ENCODE peak calls at places on chromosomes 11 and 22, in ten cellular contexts. One of them, this sample, is unnamed. For H3K4me1 and H3K36me3, the result is how much of the 10 kb centered on the place peaks cover.

GRCh38 chr22:29635734-29636357 is 32.4 kb downstream of the NF2 start:
- DNase-seq in upper lobe of right lung: no peak
- DNase-seq in osteoblast: no peak
- DNase-seq in heart right ventricle: no peak
- DNase-seq in lower lobe of right lung: no peak
- DNase-seq in kidney: no peak
- DNase-seq in left ventricle myocardium inferior: no peak
- DNase-seq in ovary: no peak
- DNase-seq in right lobe of liver: no peak
- DNase-seq in colonic mucosa: no peak
- DNase-seq in this sample: no peak

GRCh38 chr11:2312232-2313042 is 10.6 kb downstream of the TSPAN32 start:
- DNase-seq in upper lobe of right lung: peak
- DNase-seq in left ventricle myocardium inferior: no peak
- DNase-seq in ovary: peak
- DNase-seq in osteoblast: peak
- DNase-seq in kidney: peak
- DNase-seq in right lobe of liver: peak
- DNase-seq in lower lobe of right lung: peak
- DNase-seq in heart right ventricle: no peak
- DNase-seq in colonic mucosa: no peak
- DNase-seq in this sample: no peak

GRCh38 chr11:13861411-13861810 is 101.1 kb upstream of the SPON1 start:
- DNase-seq in upper lobe of right lung: no peak
- DNase-seq in colonic mucosa: no peak
- DNase-seq in osteoblast: no peak
- DNase-seq in lower lobe of right lung: no peak
- DNase-seq in heart right ventricle: no peak
- DNase-seq in right lobe of liver: no peak
- DNase-seq in ovary: no peak
- DNase-seq in left ventricle myocardium inferior: no peak
- DNase-seq in kidney: no peak
- DNase-seq in this sample: no peak

GRCh38 chr11:37973926-37974325 is 1375.9 kb upstream of the RAG2 start:
- DNase-seq in right lobe of liver: no peak
- DNase-seq in osteoblast: no peak
- DNase-seq in kidney: no peak
- DNase-seq in lower lobe of right lung: no peak
- DNase-seq in heart right ventricle: no peak
- DNase-seq in ovary: no peak
- DNase-seq in upper lobe of right lung: no peak
- DNase-seq in left ventricle myocardium inferior: no peak
- DNase-seq in colonic mucosa: no peak
- DNase-seq in this sample: no peak

GRCh38 chr11:68890490-68891231 is 13.0 kb downstream of the MRPL21 start:
- DNase-seq in heart right ventricle: peak
- DNase-seq in osteoblast: peak
- DNase-seq in right lobe of liver: no peak
- DNase-seq in ovary: peak
- DNase-seq in lower lobe of right lung: peak
- DNase-seq in colonic mucosa: peak
- DNase-seq in left ventricle myocardium inferior: peak
- DNase-seq in kidney: peak
- DNase-seq in upper lobe of right lung: no peak
- DNase-seq in this sample: no peak

GRCh38 chr11:57781529-57781943 is 19.9 kb downstream of the CTNND1 start:
- DNase-seq in right lobe of liver: no peak
- DNase-seq in osteoblast: no peak
- DNase-seq in heart right ventricle: no peak
- DNase-seq in lower lobe of right lung: peak
- DNase-seq in ovary: peak
- DNase-seq in colonic mucosa: peak
- DNase-seq in upper lobe of right lung: peak
- DNase-seq in left ventricle myocardium inferior: no peak
- DNase-seq in kidney: peak
- DNase-seq in this sample: no peak

GRCh38 chr11:3375552-3375951 is 3.4 kb downstream of the ZNF195 start:
- DNase-seq in colonic mucosa: no peak
- DNase-seq in right lobe of liver: no peak
- DNase-seq in heart right ventricle: no peak
- DNase-seq in osteoblast: peak
- DNase-seq in ovary: no peak
- DNase-seq in lower lobe of right lung: no peak
- DNase-seq in kidney: no peak
- DNase-seq in left ventricle myocardium inferior: no peak
- DNase-seq in upper lobe of right lung: no peak
- DNase-seq in this sample: no peak

GRCh38 chr11:117953029-117953671 is 23.9 kb upstream of the TMPRSS13 start:
- DNase-seq in ovary: no peak
- DNase-seq in right lobe of liver: no peak
- DNase-seq in left ventricle myocardium inferior: no peak
- DNase-seq in lower lobe of right lung: no peak
- DNase-seq in upper lobe of right lung: no peak
- DNase-seq in colonic mucosa: no peak
- DNase-seq in osteoblast: no peak
- DNase-seq in kidney: no peak
- DNase-seq in heart right ventricle: no peak
- DNase-seq in this sample: no peak

GRCh38 chr22:47605441-47605840 is 843.0 kb downstream of the TBC1D22A start:
- DNase-seq in osteoblast: no peak
- DNase-seq in upper lobe of right lung: peak
- DNase-seq in kidney: peak
- DNase-seq in left ventricle myocardium inferior: no peak
- DNase-seq in right lobe of liver: no peak
- DNase-seq in heart right ventricle: no peak
- DNase-seq in lower lobe of right lung: no peak
- DNase-seq in ovary: no peak
- DNase-seq in colonic mucosa: no peak
- DNase-seq in this sample: no peak

GRCh38 chr11:66107600-66108151 is 37.6 kb downstream of the PACS1 start:
- DNase-seq in upper lobe of right lung: no peak
- DNase-seq in left ventricle myocardium inferior: no peak
- DNase-seq in osteoblast: no peak
- DNase-seq in kidney: no peak
- DNase-seq in lower lobe of right lung: no peak
- DNase-seq in right lobe of liver: no peak
- DNase-seq in heart right ventricle: no peak
- DNase-seq in ovary: no peak
- DNase-seq in colonic mucosa: no peak
- DNase-seq in this sample: no peak

GRCh38 chr11:11808992-11809583 is 32.7 kb upstream of the USP47 start:
- DNase-seq in left ventricle myocardium inferior: no peak
- DNase-seq in osteoblast: no peak
- DNase-seq in right lobe of liver: no peak
- DNase-seq in lower lobe of right lung: no peak
- DNase-seq in heart right ventricle: no peak
- DNase-seq in kidney: no peak
- DNase-seq in ovary: no peak
- DNase-seq in colonic mucosa: no peak
- DNase-seq in upper lobe of right lung: no peak
- DNase-seq in this sample: no peak

GRCh38 chr22:44523981-44524759 is 26.1 kb upstream of the RTL6 start:
- DNase-seq in right lobe of liver: peak
- DNase-seq in kidney: no peak
- DNase-seq in left ventricle myocardium inferior: peak
- DNase-seq in colonic mucosa: peak
- DNase-seq in lower lobe of right lung: no peak
- DNase-seq in heart right ventricle: no peak
- DNase-seq in upper lobe of right lung: no peak
- DNase-seq in ovary: peak
- DNase-seq in osteoblast: peak
- DNase-seq in this sample: peak

GRCh38 chr11:76206327-76207081 is at the start of gene WNT11:
- DNase-seq in right lobe of liver: no peak
- DNase-seq in upper lobe of right lung: peak
- DNase-seq in lower lobe of right lung: peak
- DNase-seq in colonic mucosa: peak
- DNase-seq in left ventricle myocardium inferior: peak
- DNase-seq in heart right ventricle: peak
- DNase-seq in kidney: peak
- DNase-seq in osteoblast: peak
- DNase-seq in ovary: peak
- DNase-seq in this sample: no peak

GRCh38 chr11:62680825-62681240 is 2.0 kb upstream of the UBXN1 start:
- DNase-seq in lower lobe of right lung: no peak
- DNase-seq in colonic mucosa: peak
- DNase-seq in ovary: peak
- DNase-seq in heart right ventricle: no peak
- DNase-seq in osteoblast: peak
- DNase-seq in right lobe of liver: peak
- DNase-seq in kidney: no peak
- DNase-seq in left ventricle myocardium inferior: peak
- DNase-seq in upper lobe of right lung: no peak
- DNase-seq in this sample: no peak

GRCh38 chr11:2752204-2752772 is 52.5 kb upstream of the KCNQ1OT1 start:
- DNase-seq in osteoblast: peak
- DNase-seq in right lobe of liver: no peak
- DNase-seq in lower lobe of right lung: no peak
- DNase-seq in colonic mucosa: no peak
- DNase-seq in heart right ventricle: no peak
- DNase-seq in ovary: no peak
- DNase-seq in left ventricle myocardium inferior: peak
- DNase-seq in kidney: no peak
- DNase-seq in upper lobe of right lung: peak
- DNase-seq in this sample: no peak

DNA sequence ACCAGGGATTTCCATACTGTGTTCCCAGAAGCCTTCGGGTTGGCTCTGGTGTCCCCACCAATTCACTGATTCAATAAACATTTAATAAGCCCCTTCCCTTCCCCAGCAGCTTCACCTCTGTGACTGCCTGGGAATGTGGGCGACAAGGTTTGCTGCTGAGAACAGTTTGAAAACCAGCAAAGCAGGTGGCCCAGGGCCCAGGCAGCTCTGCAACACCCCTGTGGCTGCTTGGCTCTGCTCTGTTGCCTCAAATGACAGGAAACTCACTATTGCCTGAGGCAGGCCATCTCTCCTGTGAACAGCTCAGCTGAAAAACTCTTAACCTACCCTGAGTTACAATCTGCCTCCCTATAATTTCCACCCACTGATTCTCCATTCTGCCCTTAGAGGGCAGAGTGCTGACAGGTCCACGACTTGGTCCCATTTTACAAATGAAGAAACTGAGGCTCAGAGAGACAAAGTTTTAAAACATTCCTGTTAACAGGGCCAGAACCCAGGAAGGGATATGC is 10.5 kb downstream of the ADORA2A start:
- DNase-seq in left ventricle myocardium inferior: no peak
- DNase-seq in colonic mucosa: no peak
- DNase-seq in osteoblast: peak
- DNase-seq in upper lobe of right lung: no peak
- DNase-seq in lower lobe of right lung: no peak
- DNase-seq in ovary: no peak
- DNase-seq in right lobe of liver: peak
- DNase-seq in heart right ventricle: no peak
- DNase-seq in kidney: peak
- DNase-seq in this sample: no peak
- H3K4me1 ChIP-seq in left ventricle myocardium inferior: half or more
- H3K4me1 ChIP-seq in colonic mucosa: under half
- H3K4me1 ChIP-seq in osteoblast: under half
- H3K4me1 ChIP-seq in upper lobe of right lung: under half
- H3K4me1 ChIP-seq in lower lobe of right lung: under half
- H3K4me1 ChIP-seq in ovary: under half
- H3K4me1 ChIP-seq in right lobe of liver: under half
- H3K4me1 ChIP-seq in heart right ventricle: half or more
- H3K4me1 ChIP-seq in kidney: under half
- H3K4me1 ChIP-seq in this sample: under half

GRCh38 chr22:24423519-24424000 is 3.8 kb upstream of the ADORA2A start:
- DNase-seq in left ventricle myocardium inferior: peak
- DNase-seq in colonic mucosa: peak
- DNase-seq in heart right ventricle: peak
- DNase-seq in right lobe of liver: peak
- DNase-seq in kidney: no peak
- DNase-seq in lower lobe of right lung: peak
- DNase-seq in ovary: peak
- DNase-seq in osteoblast: peak
- DNase-seq in upper lobe of right lung: peak
- DNase-seq in this sample: no peak
- TF ChIP-seq CTCF in left ventricle myocardium inferior: peak
- TF ChIP-seq CTCF in colonic mucosa: peak
- TF ChIP-seq CTCF in heart right ventricle: peak
- TF ChIP-seq CTCF in right lobe of liver: peak
- TF ChIP-seq CTCF in kidney: peak
- TF ChIP-seq CTCF in lower lobe of right lung: peak
- TF ChIP-seq CTCF in ovary: peak
- TF ChIP-seq CTCF in osteoblast: peak
- TF ChIP-seq CTCF in upper lobe of right lung: peak
- TF ChIP-seq CTCF in this sample: peak

GRCh38 chr11:134250675-134251074 is 2.5 kb downstream of the THYN1 start:
- DNase-seq in kidney: no peak
- DNase-seq in right lobe of liver: peak
- DNase-seq in osteoblast: no peak
- DNase-seq in lower lobe of right lung: no peak
- DNase-seq in heart right ventricle: no peak
- DNase-seq in ovary: no peak
- DNase-seq in colonic mucosa: no peak
- DNase-seq in left ventricle myocardium inferior: no peak
- DNase-seq in upper lobe of right lung: no peak
- DNase-seq in this sample: no peak
- H3K36me3 ChIP-seq in kidney: under half
- H3K36me3 ChIP-seq in right lobe of liver: under half
- H3K36me3 ChIP-seq in osteoblast: half or more
- H3K36me3 ChIP-seq in lower lobe of right lung: half or more
- H3K36me3 ChIP-seq in heart right ventricle: half or more
- H3K36me3 ChIP-seq in ovary: under half
- H3K36me3 ChIP-seq in colonic mucosa: under half
- H3K36me3 ChIP-seq in left ventricle myocardium inferior: half or more
- H3K36me3 ChIP-seq in upper lobe of right lung: half or more
- H3K36me3 ChIP-seq in this sample: under half

GRCh38 chr11:96313163-96313562 is 29.8 kb downstream of the MAML2 start:
- DNase-seq in kidney: no peak
- DNase-seq in ovary: no peak
- DNase-seq in right lobe of liver: no peak
- DNase-seq in lower lobe of right lung: no peak
- DNase-seq in colonic mucosa: no peak
- DNase-seq in osteoblast: no peak
- DNase-seq in heart right ventricle: no peak
- DNase-seq in upper lobe of right lung: no peak
- DNase-seq in left ventricle myocardium inferior: no peak
- DNase-seq in this sample: no peak

GRCh38 chr11:96314326-96315050 is 28.5 kb downstream of the MAML2 start:
- DNase-seq in ovary: no peak
- DNase-seq in upper lobe of right lung: no peak
- DNase-seq in left ventricle myocardium inferior: peak
- DNase-seq in kidney: no peak
- DNase-seq in colonic mucosa: peak
- DNase-seq in osteoblast: no peak
- DNase-seq in right lobe of liver: no peak
- DNase-seq in heart right ventricle: peak
- DNase-seq in lower lobe of right lung: peak
- DNase-seq in this sample: no peak

GRCh38 chr11:96316869-96317268 is 26.1 kb downstream of the MAML2 start:
- DNase-seq in left ventricle myocardium inferior: no peak
- DNase-seq in kidney: no peak
- DNase-seq in lower lobe of right lung: no peak
- DNase-seq in right lobe of liver: no peak
- DNase-seq in upper lobe of right lung: no peak
- DNase-seq in ovary: no peak
- DNase-seq in heart right ventricle: no peak
- DNase-seq in osteoblast: no peak
- DNase-seq in colonic mucosa: no peak
- DNase-seq in this sample: no peak

GRCh38 chr11:96317576-96317975 is 25.4 kb downstream of the MAML2 start:
- DNase-seq in colonic mucosa: no peak
- DNase-seq in kidney: no peak
- DNase-seq in ovary: no peak
- DNase-seq in upper lobe of right lung: no peak
- DNase-seq in heart right ventricle: no peak
- DNase-seq in lower lobe of right lung: no peak
- DNase-seq in left ventricle myocardium inferior: no peak
- DNase-seq in right lobe of liver: no peak
- DNase-seq in osteoblast: no peak
- DNase-seq in this sample: no peak

GRCh38 chr11:96315476-96315875 is 27.5 kb downstream of the MAML2 start:
- DNase-seq in lower lobe of right lung: no peak
- DNase-seq in left ventricle myocardium inferior: no peak
- DNase-seq in ovary: no peak
- DNase-seq in heart right ventricle: no peak
- DNase-seq in right lobe of liver: no peak
- DNase-seq in colonic mucosa: no peak
- DNase-seq in kidney: no peak
- DNase-seq in upper lobe of right lung: no peak
- DNase-seq in osteoblast: no peak
- DNase-seq in this sample: no peak
- H3K4me1 ChIP-seq in lower lobe of right lung: half or more
- H3K4me1 ChIP-seq in left ventricle myocardium inferior: half or more
- H3K4me1 ChIP-seq in ovary: under half
- H3K4me1 ChIP-seq in heart right ventricle: half or more
- H3K4me1 ChIP-seq in right lobe of liver: under half
- H3K4me1 ChIP-seq in colonic mucosa: under half
- H3K4me1 ChIP-seq in kidney: under half
- H3K4me1 ChIP-seq in upper lobe of right lung: half or more
- H3K4me1 ChIP-seq in osteoblast: half or more
- H3K4me1 ChIP-seq in this sample: half or more